ENCODE peak calls at places on chromosome 1, in ten cellular contexts. Z, A, U, N, C, P, X, D, L and V are unnamed samples.

GRCh38 chr1:81179239-81179638 is 621.5 kb upstream of the ADGRL2 start:
- DNase-seq in C (no peak), A (peak; percentile 82), X (peak; percentile 12), U (no peak), N (no peak), L (no peak), D (peak; percentile 2), P (no peak), Z (peak; percentile 36), V (peak; percentile 76)

GRCh38 chr1:230307213-230307612 is 118.9 kb downstream of the PGBD5 start:
- DNase-seq in C (no peak), A (no peak), P (no peak), U (no peak), L (no peak), N (peak; percentile 74), X (no peak), Z (peak; percentile 24), D (no peak), V (no peak)

GRCh38 chr1:180291004-180291403 is 60.9 kb downstream of the LHX4 start:
- DNase-seq in P (no peak), Z (peak; percentile 35), N (no peak), U (no peak), A (no peak), C (no peak), X (no peak), L (no peak), D (no peak), V (no peak)

GRCh38 chr1:40232444-40232843 is 15.3 kb upstream of the TMCO2 start:
- DNase-seq in N (peak; percentile 9), Z (no peak), C (no peak), U (no peak), D (no peak), P (peak; percentile 28), A (no peak), L (no peak), X (no peak), V (no peak)

GRCh38 chr1:195082183-195082582 is 1526.1 kb downstream of the KCNT2 start:
- DNase-seq in C (no peak), Z (no peak), U (no peak), D (no peak), L (no peak), N (no peak), A (no peak), P (no peak), X (no peak), V (peak; percentile 3)

GRCh38 chr1:182877842-182878241 is 38.7 kb downstream of the DHX9 start:
- DNase-seq in U (no peak), Z (no peak), C (no peak), A (no peak), X (no peak), P (no peak), D (no peak), N (no peak), L (no peak), V (no peak)

GRCh38 chr1:12556368-12556930 is 61.6 kb downstream of the DHRS3 start:
- DNase-seq in N (no peak), X (peak; percentile 29), A (peak; percentile 90), U (no peak), D (no peak), P (no peak), L (no peak), C (no peak), Z (no peak), V (peak; percentile 48)

GRCh38 chr1:4173731-4174130 is 273.7 kb upstream of the C1orf174 start:
- DNase-seq in L (no peak), N (no peak), Z (no peak), U (no peak), C (no peak), D (no peak), X (no peak), A (no peak), P (no peak), V (no peak)

GRCh38 chr1:21280011-21280471 is 10.2 kb downstream of the ECE1 start:
- DNase-seq in A (no peak), C (no peak), D (peak; percentile 78), P (no peak), N (no peak), Z (peak; percentile 94), U (no peak), L (no peak), X (no peak), V (peak; percentile 16)

GRCh38 chr1:65168867-65169266 is 20.9 kb downstream of the AK4 start:
- DNase-seq in C (no peak), A (no peak), P (no peak), D (no peak), X (no peak), U (no peak), L (no peak), Z (no peak), N (no peak), V (no peak)

GRCh38 chr1:200894712-200895447 is at the start of gene INAVA:
- DNase-seq in Z (no peak), U (no peak), N (no peak), C (no peak), P (no peak), D (no peak), L (no peak), X (no peak), A (no peak), V (no peak)

GRCh38 chr1:246043556-246043955 is 463.5 kb downstream of the SMYD3 start:
- DNase-seq in X (no peak), C (peak; percentile 47), D (no peak), N (no peak), Z (peak; percentile 74), L (no peak), A (no peak), U (no peak), P (no peak), V (no peak)

GRCh38 chr1:164768619-164769018 is 209.6 kb downstream of the PBX1 start:
- DNase-seq in L (no peak), A (no peak), Z (no peak), U (no peak), P (no peak), N (no peak), D (no peak), X (no peak), C (no peak), V (no peak)